ENCODE peak calls at places on chromosomes 1 and 21, in seven cellular contexts. Z is NCI-H2081; A is amygdala; J is stimulated activated CD4-positive, alpha-beta T cell treated with anti-CD3 and anti-CD28 coated beads, Interleukin-1b, Interleukin-23, amount 100 ng/mL, for 24 hours; D is GOT3; E is nephron progenitor cell; C is right cardiac atrium. T is an unnamed sample.

GRCh38 chr1:162165528-162165927 is 96.0 kb downstream of the NOS1AP start:
- DNase-seq in Z (peak), A (no peak), J (no peak), D (no peak), E (no peak), C (no peak), T (no peak)

GRCh38 chr1:2378956-2379732 is 12.2 kb downstream of the MORN1 start:
- DNase-seq in Z (no peak), A (no peak), J (no peak), D (no peak), E (peak), C (no peak), T (peak)

GRCh38 chr1:4517559-4517958 is 136.8 kb upstream of the AJAP1 start:
- DNase-seq in Z (no peak), A (no peak), J (no peak), D (no peak), E (no peak), C (no peak), T (no peak)

GRCh38 chr1:218718216-218718615 is 373.1 kb downstream of the TGFB2 start:
- DNase-seq in Z (no peak), A (no peak), J (no peak), D (no peak), E (no peak), C (no peak), T (no peak)

GRCh38 chr21:46560568-46561447 is 44.1 kb downstream of the S100B start:
- DNase-seq in Z (no peak), A (no peak), J (no peak), D (no peak), E (no peak), C (no peak), T (no peak)

GRCh38 chr1:116697892-116698595 is 30.5 kb upstream of the IGSF3 start:
- DNase-seq in Z (no peak), A (no peak), J (no peak), D (no peak), E (no peak), C (no peak), T (no peak)

GRCh38 chr1:63557365-63557987 is 34.2 kb downstream of the EFCAB7 start:
- DNase-seq in Z (peak), A (no peak), J (no peak), D (no peak), E (peak), C (no peak), T (no peak)

GRCh38 chr1:219810451-219810850 is 117.9 kb downstream of the SLC30A10 start:
- DNase-seq in Z (no peak), A (no peak), J (no peak), D (no peak), E (no peak), C (no peak), T (no peak)

GRCh38 chr1:21305155-21305899 is 15.1 kb upstream of the ECE1 start:
- DNase-seq in Z (no peak), A (no peak), J (no peak), D (no peak), E (no peak), C (peak), T (no peak)

GRCh38 chr21:41361786-41362604 is at the start of gene MX2:
- DNase-seq in Z (no peak), A (no peak), J (peak), D (peak), E (no peak), C (peak), T (peak)

GRCh38 chr1:151540982-151541377 is 871 bp downstream of the TUFT1 start:
- DNase-seq in Z (no peak), A (no peak), J (no peak), D (no peak), E (peak), C (peak), T (peak)

GRCh38 chr21:45033791-45034555 is 40.4 kb upstream of the ADARB1 start:
- DNase-seq in Z (no peak), A (no peak), J (no peak), D (no peak), E (no peak), C (peak), T (peak)

GRCh38 chr1:7149080-7149838 is 364.0 kb downstream of the CAMTA1 start:
- DNase-seq in Z (no peak), A (peak), J (no peak), D (no peak), E (peak), C (peak), T (peak)

GRCh38 chr1:216750031-216750627 is 26.9 kb upstream of the ESRRG start:
- DNase-seq in Z (peak), A (peak), J (no peak), D (no peak), E (peak), C (no peak), T (no peak)

GRCh38 chr1:247487057-247487456 is 29.2 kb upstream of the OR2B11 start:
- DNase-seq in Z (peak), A (peak), J (peak), D (no peak), E (peak), C (no peak), T (no peak)

GRCh38 chr1:206808615-206809014 is 36.3 kb upstream of the IL10 start:
- DNase-seq in Z (no peak), A (no peak), J (no peak), D (no peak), E (no peak), C (no peak), T (no peak)

GRCh38 chr1:77039739-77040138 is 172.5 kb downstream of the ST6GALNAC5 start:
- DNase-seq in Z (no peak), A (no peak), J (no peak), D (no peak), E (no peak), C (no peak), T (peak)

GRCh38 chr1:16903054-16903453 is 7.3 kb downstream of the RNU1-2 start:
- DNase-seq in Z (no peak), A (no peak), J (no peak), D (peak), E (no peak), C (no peak), T (no peak)

GRCh38 chr1:38997901-38998190 is 6.8 kb downstream of the AKIRIN1 start:
- DNase-seq in Z (no peak), A (no peak), J (no peak), D (no peak), E (no peak), C (no peak), T (no peak)

GRCh38 chr1:200306954-200307754 is 102.7 kb downstream of the ZNF281 start:
- DNase-seq in Z (peak), A (no peak), J (no peak), D (no peak), E (no peak), C (no peak), T (no peak)

GRCh38 chr1:170590921-170591705 is 59.1 kb downstream of the GORAB start:
- DNase-seq in Z (no peak), A (no peak), J (no peak), D (no peak), E (no peak), C (no peak), T (no peak)

GRCh38 chr1:28668191-28668955 is at the start of gene GMEB1:
- DNase-seq in Z (peak), A (peak), J (peak), D (peak), E (peak), C (peak), T (peak)

GRCh38 chr1:55654750-55655149 is 439.6 kb upstream of the USP24 start:
- DNase-seq in Z (no peak), A (no peak), J (no peak), D (no peak), E (no peak), C (peak), T (peak)

GRCh38 chr1:65334081-65334480 is 24.7 kb downstream of the DNAJC6 start:
- DNase-seq in Z (no peak), A (no peak), J (no peak), D (no peak), E (no peak), C (no peak), T (no peak)

GRCh38 chr1:226603976-226604845 is 55.6 kb downstream of the STUM start:
- DNase-seq in Z (no peak), A (no peak), J (no peak), D (no peak), E (peak), C (peak), T (no peak)

GRCh38 chr1:154847891-154848290 is 22.2 kb downstream of the KCNN3 start:
- DNase-seq in Z (peak), A (peak), J (no peak), D (no peak), E (no peak), C (peak), T (peak)

GRCh38 chr1:25130895-25131294 is 101.4 kb downstream of the SYF2 start:
- DNase-seq in Z (no peak), A (no peak), J (no peak), D (no peak), E (no peak), C (no peak), T (no peak)

GRCh38 chr1:218480691-218481099 is 135.6 kb downstream of the TGFB2 start:
- DNase-seq in Z (no peak), A (no peak), J (no peak), D (no peak), E (no peak), C (no peak), T (no peak)

GRCh38 chr1:77281491-77282186 is at the start of gene AK5:
- DNase-seq in Z (peak), A (peak), J (peak), D (no peak), E (peak), C (peak), T (peak)

GRCh38 chr1:3672231-3672970 is 20.1 kb downstream of the TP73 start:
- DNase-seq in Z (no peak), A (no peak), J (no peak), D (no peak), E (no peak), C (peak), T (peak)

GRCh38 chr1:179080866-179081695 is 789 bp upstream of the TOR3A start:
- DNase-seq in Z (no peak), A (no peak), J (peak), D (no peak), E (no peak), C (no peak), T (no peak)

GRCh38 chr1:149846042-149846441 is 53.3 kb upstream of the BOLA1 start:
- DNase-seq in Z (no peak), A (no peak), J (no peak), D (no peak), E (no peak), C (no peak), T (no peak)